ENCODE peak calls at places on chromosomes 4 and X, in nine cellular contexts. W is esophagus squamous epithelium; G is NCI-H1092 treated with DMSO at 0.1 percent for 48 hours; K is ELR; V is colonic mucosa; Y is stimulated activated naive B cell treated with anti-CD40 and anti-IgM and Interleukin-4, amounts not matched to agents 10 μg/mL and 1 μg/mL and 100 μg/mL, for 72 hours; H is caudate nucleus; E is tibial nerve; B is HTR-8/SVneo. L is an unnamed sample.

GRCh38 chr4:80484707-80485106 is 149.2 kb downstream of the CFAP299 start:
- DNase-seq in W (no peak), G (no peak), K (no peak), V (no peak), Y (no peak), H (no peak), E (no peak), B (no peak), L (no peak)

GRCh38 chr4:85544751-85545150 is 69.8 kb downstream of the ARHGAP24 start:
- DNase-seq in W (no peak), G (no peak), K (no peak), V (no peak), Y (no peak), H (no peak), E (no peak), B (no peak), L (no peak)

GRCh38 chr4:72286185-72286584 is 254.4 kb downstream of the NPFFR2 start:
- DNase-seq in W (no peak), G (no peak), K (peak; percentile 60), V (no peak), Y (no peak), H (no peak), E (no peak), B (no peak), L (no peak)

GRCh38 chrX:47706575-47706974 is 47.6 kb upstream of the UXT start:
- DNase-seq in W (no peak), G (no peak), K (peak; percentile 45), V (no peak), Y (no peak), H (no peak), E (no peak), B (no peak), L (no peak)

GRCh38 chr4:8938137-8938536 is 66.5 kb upstream of the HMX1 start:
- DNase-seq in W (no peak), G (no peak), K (no peak), V (no peak), Y (no peak), H (no peak), E (no peak), B (no peak), L (no peak)

GRCh38 chr4:102827674-102828496 is 534 bp upstream of the UBE2D3 start:
- DNase-seq in W (peak; percentile 98), G (peak; percentile 99), K (peak; percentile 100), V (peak; percentile 99), Y (peak; percentile 100), H (peak; percentile 96), E (peak; percentile 99), B (peak; percentile 71), L (peak; percentile 97)

GRCh38 chrX:71128915-71129765 is 10.7 kb downstream of the MED12 start:
- DNase-seq in W (no peak), G (peak; percentile 28), K (peak; percentile 53), V (peak; percentile 74), Y (peak; percentile 48), H (peak; percentile 26), E (peak; percentile 68), B (peak; percentile 66), L (peak; percentile 44)

GRCh38 chr4:160611181-160611580 is 1508.3 kb downstream of the RAPGEF2 start:
- DNase-seq in W (no peak), G (no peak), K (peak; percentile 41), V (no peak), Y (no peak), H (no peak), E (no peak), B (no peak), L (no peak)

GRCh38 chr4:82560853-82561744 is 689 bp downstream of the TMEM150C start:
- DNase-seq in W (no peak), G (peak; percentile 22), K (no peak), V (no peak), Y (no peak), H (no peak), E (no peak), B (no peak), L (no peak)